ENCODE peak calls at places on chromosome 13, in four cellular contexts. One of them, this sample, is unnamed.

GRCh38 chr13:112679932-112680677 is 9.7 kb upstream of the ATP11A start:
- DNase-seq in HFF-Myc: no peak
- DNase-seq in Peyer's patch: no peak
- DNase-seq in ovary: no peak
- DNase-seq in this sample: no peak

GRCh38 chr13:63625869-63626268 is 2210.2 kb upstream of the PCDH20 start:
- DNase-seq in HFF-Myc: no peak
- DNase-seq in ovary: no peak
- DNase-seq in Peyer's patch: no peak
- DNase-seq in this sample: no peak

GRCh38 chr13:53060840-53061485 is 32.4 kb downstream of the OLFM4 start:
- DNase-seq in Peyer's patch: no peak
- DNase-seq in HFF-Myc: no peak
- DNase-seq in ovary: no peak
- DNase-seq in this sample: no peak

GRCh38 chr13:112444416-112445399 is 68.6 kb downstream of the SPACA7 start:
- DNase-seq in HFF-Myc: no peak
- DNase-seq in Peyer's patch: no peak
- DNase-seq in ovary: no peak
- DNase-seq in this sample: no peak

GRCh38 chr13:94122300-94122699 is 357.2 kb downstream of the DCT start:
- DNase-seq in Peyer's patch: no peak
- DNase-seq in HFF-Myc: no peak
- DNase-seq in ovary: no peak
- DNase-seq in this sample: no peak

GRCh38 chr13:30124131-30124768 is 183.1 kb downstream of the KATNAL1 start:
- DNase-seq in ovary: no peak
- DNase-seq in Peyer's patch: no peak
- DNase-seq in HFF-Myc: no peak
- DNase-seq in this sample: no peak

GRCh38 chr13:110163020-110163658 is 143.8 kb downstream of the COL4A1 start:
- DNase-seq in ovary: no peak
- DNase-seq in HFF-Myc: no peak
- DNase-seq in Peyer's patch: no peak
- DNase-seq in this sample: no peak

GRCh38 chr13:65959305-65959704 is 1270.8 kb downstream of the PCDH9 start:
- DNase-seq in HFF-Myc: no peak
- DNase-seq in ovary: no peak
- DNase-seq in Peyer's patch: no peak
- DNase-seq in this sample: no peak

GRCh38 chr13:94389544-94390351 is 89.7 kb downstream of the DCT start:
- DNase-seq in Peyer's patch: no peak
- DNase-seq in ovary: no peak
- DNase-seq in HFF-Myc: no peak
- DNase-seq in this sample: no peak

GRCh38 chr13:24097064-24097463 is 63.5 kb upstream of the SPATA13 start:
- DNase-seq in ovary: no peak
- DNase-seq in Peyer's patch: no peak
- DNase-seq in HFF-Myc: no peak
- DNase-seq in this sample: peak; percentile 83

GRCh38 chr13:80979035-80979641 is 638.2 kb upstream of the SPRY2 start:
- DNase-seq in Peyer's patch: no peak
- DNase-seq in ovary: no peak
- DNase-seq in HFF-Myc: peak; percentile 12
- DNase-seq in this sample: peak; percentile 53

GRCh38 chr13:40666058-40666904 is at the start of gene FOXO1:
- DNase-seq in Peyer's patch: peak; percentile 93
- DNase-seq in HFF-Myc: no peak
- DNase-seq in ovary: peak; percentile 91
- DNase-seq in this sample: peak; percentile 84

GRCh38 chr13:48142437-48142836 is 47.5 kb upstream of the MED4 start:
- DNase-seq in HFF-Myc: no peak
- DNase-seq in Peyer's patch: no peak
- DNase-seq in ovary: no peak
- DNase-seq in this sample: no peak

GRCh38 chr13:98310485-98311199 is 133.6 kb upstream of the RNF113B start:
- DNase-seq in HFF-Myc: no peak
- DNase-seq in Peyer's patch: no peak
- DNase-seq in ovary: no peak
- DNase-seq in this sample: no peak

GRCh38 chr13:30880151-30880551 is 25.9 kb upstream of the MEDAG start:
- DNase-seq in HFF-Myc: no peak
- DNase-seq in Peyer's patch: no peak
- DNase-seq in ovary: no peak
- DNase-seq in this sample: no peak

GRCh38 chr13:36918246-36919060 is 1.6 kb downstream of the SMAD9 start:
- DNase-seq in HFF-Myc: no peak
- DNase-seq in Peyer's patch: no peak
- DNase-seq in ovary: no peak
- DNase-seq in this sample: no peak

GRCh38 chr13:31328549-31329229 is 128.9 kb downstream of the B3GLCT start:
- DNase-seq in ovary: no peak
- DNase-seq in HFF-Myc: no peak
- DNase-seq in Peyer's patch: no peak
- DNase-seq in this sample: no peak

GRCh38 chr13:44224433-44225149 is 149.0 kb upstream of the SERP2 start:
- DNase-seq in Peyer's patch: no peak
- DNase-seq in HFF-Myc: no peak
- DNase-seq in ovary: peak; percentile 58
- DNase-seq in this sample: no peak

GRCh38 chr13:25923217-25924085 is 128.4 kb downstream of the SHISA2 start:
- DNase-seq in HFF-Myc: no peak
- DNase-seq in ovary: no peak
- DNase-seq in Peyer's patch: no peak
- DNase-seq in this sample: no peak

DNA sequence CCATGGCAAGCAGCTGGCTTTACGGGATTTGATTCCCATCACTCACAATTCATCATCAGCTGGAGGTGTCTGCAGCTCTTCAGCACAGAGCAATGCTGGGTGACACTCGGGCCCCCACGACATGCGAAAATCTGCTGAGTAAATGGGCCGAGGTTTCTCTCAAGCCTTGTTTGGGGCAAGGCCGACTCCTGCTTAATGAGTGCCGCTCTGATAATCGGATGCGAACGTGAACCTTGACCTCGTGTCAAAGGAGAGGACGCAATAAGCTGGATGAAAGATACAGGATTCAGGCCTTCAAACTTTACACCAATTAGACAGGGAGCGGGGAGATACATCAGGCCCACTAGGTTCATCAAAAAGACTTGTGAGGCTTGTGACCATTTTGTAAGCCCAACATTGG is 65.2 kb downstream of the GGACT start:
- DNase-seq in HFF-Myc: no peak
- DNase-seq in Peyer's patch: no peak
- DNase-seq in ovary: no peak
- DNase-seq in this sample: no peak
- TF ChIP-seq CTCF in HFF-Myc: no peak
- TF ChIP-seq CTCF in Peyer's patch: no peak
- TF ChIP-seq CTCF in ovary: no peak
- TF ChIP-seq CTCF in this sample: no peak

GRCh38 chr13:21051675-21052074 is 9.7 kb downstream of the LATS2 start:
- DNase-seq in Peyer's patch: no peak
- DNase-seq in HFF-Myc: no peak
- DNase-seq in ovary: no peak
- DNase-seq in this sample: no peak
- TF ChIP-seq CTCF in Peyer's patch: no peak
- TF ChIP-seq CTCF in HFF-Myc: no peak
- TF ChIP-seq CTCF in ovary: no peak
- TF ChIP-seq CTCF in this sample: no peak

GRCh38 chr13:60990032-60990733 is 425.5 kb downstream of the PCDH20 start:
- DNase-seq in HFF-Myc: no peak
- DNase-seq in ovary: no peak
- DNase-seq in Peyer's patch: no peak
- DNase-seq in this sample: peak; percentile 3
- TF ChIP-seq CTCF in HFF-Myc: no peak
- TF ChIP-seq CTCF in ovary: no peak
- TF ChIP-seq CTCF in Peyer's patch: no peak
- TF ChIP-seq CTCF in this sample: no peak

DNA sequence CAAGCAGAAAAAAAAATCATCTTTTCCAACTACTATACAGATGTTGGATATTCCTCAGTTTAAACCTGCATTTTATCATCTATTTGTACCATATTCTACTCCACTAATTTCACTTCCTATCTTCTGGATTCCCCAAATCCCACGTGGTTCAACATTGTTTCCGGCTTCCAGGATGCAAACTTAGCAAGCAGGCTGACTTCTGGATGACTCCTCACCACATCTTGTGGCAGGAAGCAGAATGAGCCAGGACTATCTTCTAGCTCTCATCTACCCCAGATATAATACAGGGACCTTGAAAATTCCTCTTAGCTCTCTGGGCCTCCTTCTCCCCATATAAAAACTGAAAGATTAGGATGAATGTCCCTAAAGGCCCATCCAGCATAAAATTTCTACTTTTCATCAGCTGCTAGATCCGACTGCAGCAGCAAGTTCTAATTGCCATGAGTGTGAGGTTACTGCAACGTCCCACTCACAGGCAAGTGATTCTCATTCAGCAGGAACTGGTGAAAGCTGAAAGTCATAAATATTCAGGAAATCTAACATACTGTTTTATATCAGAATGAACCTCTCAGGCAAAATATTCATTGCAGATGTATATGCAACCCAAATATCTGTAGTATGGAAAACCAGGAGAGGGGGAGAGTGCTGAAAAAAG is 93.4 kb downstream of the KCTD12 start:
- DNase-seq in Peyer's patch: no peak
- DNase-seq in HFF-Myc: no peak
- DNase-seq in ovary: peak; percentile 18
- DNase-seq in this sample: no peak
- TF ChIP-seq CTCF in Peyer's patch: no peak
- TF ChIP-seq CTCF in HFF-Myc: no peak
- TF ChIP-seq CTCF in ovary: no peak
- TF ChIP-seq CTCF in this sample: no peak